ENCODE peak calls at places on chromosome 10, in five cellular contexts. One of them, this sample, is unnamed.
A peak's percentile ranks its signal among the peaks of the same experiment; 100 is the strongest.

GRCh38 chr10:63699785-63700184 is 178.6 kb downstream of the REEP3 start:
- DNase-seq in uterus: peak; percentile 79
- DNase-seq in progenitor cell of endocrine pancreas: no peak
- DNase-seq in heart left ventricle: peak; percentile 42
- DNase-seq in endothelial cell: no peak
- DNase-seq in this sample: no peak

GRCh38 chr10:95516774-95517373 is 44.3 kb downstream of the SORBS1 start:
- DNase-seq in uterus: no peak
- DNase-seq in endothelial cell: no peak
- DNase-seq in heart left ventricle: no peak
- DNase-seq in progenitor cell of endocrine pancreas: no peak
- DNase-seq in this sample: no peak

GRCh38 chr10:76558996-76559888 is 1078.4 kb downstream of the KCNMA1 start:
- DNase-seq in heart left ventricle: no peak
- DNase-seq in uterus: no peak
- DNase-seq in progenitor cell of endocrine pancreas: no peak
- DNase-seq in endothelial cell: no peak
- DNase-seq in this sample: no peak

GRCh38 chr10:75035975-75036708 is 75.3 kb upstream of the SAMD8 start:
- DNase-seq in progenitor cell of endocrine pancreas: no peak
- DNase-seq in endothelial cell: no peak
- DNase-seq in uterus: no peak
- DNase-seq in heart left ventricle: no peak
- DNase-seq in this sample: no peak

GRCh38 chr10:84360634-84361365 is 32.4 kb downstream of the CCSER2 start:
- DNase-seq in progenitor cell of endocrine pancreas: no peak
- DNase-seq in endothelial cell: no peak
- DNase-seq in uterus: no peak
- DNase-seq in heart left ventricle: no peak
- DNase-seq in this sample: no peak

GRCh38 chr10:11012880-11013279 is 4.8 kb upstream of the CELF2 start:
- DNase-seq in endothelial cell: no peak
- DNase-seq in uterus: no peak
- DNase-seq in progenitor cell of endocrine pancreas: no peak
- DNase-seq in heart left ventricle: no peak
- DNase-seq in this sample: no peak

GRCh38 chr10:132354356-132355094 is 22.5 kb downstream of the LRRC27 start:
- DNase-seq in endothelial cell: no peak
- DNase-seq in uterus: no peak
- DNase-seq in progenitor cell of endocrine pancreas: no peak
- DNase-seq in heart left ventricle: no peak
- DNase-seq in this sample: no peak

GRCh38 chr10:110448682-110449418 is 48.9 kb upstream of the DUSP5 start:
- DNase-seq in endothelial cell: no peak
- DNase-seq in heart left ventricle: no peak
- DNase-seq in progenitor cell of endocrine pancreas: no peak
- DNase-seq in uterus: no peak
- DNase-seq in this sample: no peak

GRCh38 chr10:42955493-42955889 is 121.4 kb upstream of the RET start:
- DNase-seq in uterus: no peak
- DNase-seq in progenitor cell of endocrine pancreas: no peak
- DNase-seq in endothelial cell: peak; percentile 1
- DNase-seq in heart left ventricle: no peak
- DNase-seq in this sample: no peak

GRCh38 chr10:52451817-52452216 is 137.7 kb downstream of the DKK1 start:
- DNase-seq in uterus: no peak
- DNase-seq in endothelial cell: no peak
- DNase-seq in heart left ventricle: no peak
- DNase-seq in progenitor cell of endocrine pancreas: no peak
- DNase-seq in this sample: no peak

GRCh38 chr10:79179404-79180309 is 110.9 kb downstream of the ZMIZ1 start:
- DNase-seq in endothelial cell: peak; percentile 52
- DNase-seq in heart left ventricle: no peak
- DNase-seq in uterus: no peak
- DNase-seq in progenitor cell of endocrine pancreas: no peak
- DNase-seq in this sample: peak; percentile 61

GRCh38 chr10:22250897-22251605 is 33.2 kb upstream of the EBLN1 start:
- DNase-seq in endothelial cell: no peak
- DNase-seq in progenitor cell of endocrine pancreas: no peak
- DNase-seq in uterus: no peak
- DNase-seq in heart left ventricle: no peak
- DNase-seq in this sample: no peak

GRCh38 chr10:14625210-14625621 is 149.5 kb downstream of the FAM107B start:
- DNase-seq in endothelial cell: no peak
- DNase-seq in heart left ventricle: no peak
- DNase-seq in progenitor cell of endocrine pancreas: no peak
- DNase-seq in uterus: no peak
- DNase-seq in this sample: no peak

GRCh38 chr10:96441126-96441905 is 72.4 kb downstream of the TLL2 start:
- DNase-seq in progenitor cell of endocrine pancreas: no peak
- DNase-seq in heart left ventricle: no peak
- DNase-seq in uterus: no peak
- DNase-seq in endothelial cell: no peak
- DNase-seq in this sample: no peak

GRCh38 chr10:92822060-92822634 is 26.2 kb upstream of the EXOC6 start:
- DNase-seq in progenitor cell of endocrine pancreas: no peak
- DNase-seq in endothelial cell: no peak
- DNase-seq in heart left ventricle: no peak
- DNase-seq in uterus: no peak
- DNase-seq in this sample: no peak

GRCh38 chr10:31819393-31819820 is 109.2 kb downstream of the ARHGAP12 start:
- DNase-seq in progenitor cell of endocrine pancreas: no peak
- DNase-seq in endothelial cell: no peak
- DNase-seq in uterus: peak; percentile 23
- DNase-seq in heart left ventricle: no peak
- DNase-seq in this sample: no peak

GRCh38 chr10:6212266-6212640 is 9.5 kb downstream of the PFKFB3 start:
- DNase-seq in endothelial cell: no peak
- DNase-seq in heart left ventricle: no peak
- DNase-seq in progenitor cell of endocrine pancreas: no peak
- DNase-seq in uterus: no peak
- DNase-seq in this sample: no peak

GRCh38 chr10:70915206-70915605 is 26.8 kb upstream of the PCBD1 start:
- DNase-seq in uterus: no peak
- DNase-seq in progenitor cell of endocrine pancreas: no peak
- DNase-seq in endothelial cell: no peak
- DNase-seq in heart left ventricle: no peak
- DNase-seq in this sample: no peak

GRCh38 chr10:23362879-23363787 is 18.5 kb upstream of the C10orf67 start:
- DNase-seq in endothelial cell: no peak
- DNase-seq in progenitor cell of endocrine pancreas: no peak
- DNase-seq in heart left ventricle: no peak
- DNase-seq in uterus: no peak
- DNase-seq in this sample: no peak

GRCh38 chr10:123564631-123565030 is 101.5 kb upstream of the GPR26 start:
- DNase-seq in endothelial cell: no peak
- DNase-seq in uterus: no peak
- DNase-seq in heart left ventricle: no peak
- DNase-seq in progenitor cell of endocrine pancreas: no peak
- DNase-seq in this sample: no peak

GRCh38 chr10:4533626-4534025 is 292.4 kb upstream of the AKR1E2 start:
- DNase-seq in endothelial cell: no peak
- DNase-seq in heart left ventricle: no peak
- DNase-seq in uterus: no peak
- DNase-seq in progenitor cell of endocrine pancreas: no peak
- DNase-seq in this sample: no peak

GRCh38 chr10:22712959-22713852 is 1.2 kb downstream of the PIP4K2A start:
- DNase-seq in endothelial cell: peak; percentile 21
- DNase-seq in progenitor cell of endocrine pancreas: peak; percentile 20
- DNase-seq in uterus: peak; percentile 24
- DNase-seq in heart left ventricle: peak; percentile 28
- DNase-seq in this sample: peak; percentile 50

GRCh38 chr10:23818484-23818883 is 379.6 kb downstream of the OTUD1 start:
- DNase-seq in uterus: no peak
- DNase-seq in heart left ventricle: no peak
- DNase-seq in progenitor cell of endocrine pancreas: no peak
- DNase-seq in endothelial cell: no peak
- DNase-seq in this sample: peak; percentile 29

GRCh38 chr10:71220689-71221540 is 8.5 kb downstream of the UNC5B start:
- DNase-seq in progenitor cell of endocrine pancreas: no peak
- DNase-seq in heart left ventricle: peak; percentile 12
- DNase-seq in uterus: no peak
- DNase-seq in endothelial cell: no peak
- DNase-seq in this sample: no peak

GRCh38 chr10:100346351-100346764 is 675 bp upstream of the SCD start:
- DNase-seq in endothelial cell: peak; percentile 85
- DNase-seq in heart left ventricle: peak; percentile 48
- DNase-seq in uterus: peak; percentile 50
- DNase-seq in progenitor cell of endocrine pancreas: peak; percentile 54
- DNase-seq in this sample: peak; percentile 88

GRCh38 chr10:19546224-19546623 is 270.0 kb upstream of the PLXDC2 start:
- DNase-seq in endothelial cell: no peak
- DNase-seq in progenitor cell of endocrine pancreas: no peak
- DNase-seq in uterus: no peak
- DNase-seq in heart left ventricle: no peak
- DNase-seq in this sample: no peak

GRCh38 chr10:69624245-69624786 is 5.7 kb upstream of the FAM241B start:
- DNase-seq in endothelial cell: no peak
- DNase-seq in uterus: no peak
- DNase-seq in heart left ventricle: no peak
- DNase-seq in progenitor cell of endocrine pancreas: no peak
- DNase-seq in this sample: no peak

GRCh38 chr10:49138361-49138891 is 4.6 kb upstream of the FAM170B start:
- DNase-seq in progenitor cell of endocrine pancreas: no peak
- DNase-seq in heart left ventricle: no peak
- DNase-seq in uterus: no peak
- DNase-seq in endothelial cell: no peak
- DNase-seq in this sample: no peak

GRCh38 chr10:110989016-110989415 is 69.6 kb downstream of the SHOC2 start:
- DNase-seq in endothelial cell: no peak
- DNase-seq in heart left ventricle: no peak
- DNase-seq in progenitor cell of endocrine pancreas: no peak
- DNase-seq in uterus: no peak
- DNase-seq in this sample: no peak

DNA sequence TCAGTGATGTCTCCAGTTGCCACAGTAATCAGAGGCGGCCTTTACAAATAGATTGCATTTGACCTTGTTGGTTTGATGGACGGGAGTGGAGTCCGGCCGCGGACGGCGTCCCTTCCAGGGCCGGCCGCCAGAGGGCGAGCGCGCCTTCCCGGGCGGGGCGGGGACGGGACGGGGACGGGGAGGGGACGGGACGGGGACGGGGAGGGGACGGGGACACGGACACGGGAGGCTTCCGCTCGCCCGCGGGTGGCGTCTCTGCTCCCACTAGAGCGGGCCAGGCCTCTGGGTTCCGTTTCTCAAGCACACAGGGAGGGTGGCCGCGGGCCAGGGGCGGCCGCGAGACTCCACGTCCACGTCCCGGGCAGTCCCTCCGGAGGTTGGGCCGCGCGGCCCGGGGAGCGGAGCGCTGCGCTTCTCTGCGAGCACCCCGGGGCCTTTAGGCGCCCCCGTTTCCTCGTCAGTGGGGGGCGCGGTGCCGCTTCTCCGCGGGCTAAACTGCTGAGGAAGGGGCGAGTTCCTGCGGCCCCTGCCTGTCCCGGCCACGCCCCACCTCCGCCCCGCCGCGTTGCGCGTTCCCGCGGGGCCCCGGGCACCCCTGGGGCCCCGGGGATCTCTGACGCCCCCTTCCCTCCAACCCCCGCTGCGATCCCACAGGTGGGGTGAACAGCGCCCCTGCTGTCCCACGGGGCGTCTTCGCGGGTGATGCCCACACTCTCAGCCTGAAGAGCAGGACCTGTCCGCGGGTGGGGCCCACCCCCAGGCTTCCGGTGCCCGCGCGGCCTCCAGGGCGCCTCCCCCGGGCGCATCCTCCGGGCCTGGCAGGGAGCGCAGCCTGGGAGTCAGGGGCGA is 84.2 kb upstream of the MKI67 start:
- DNase-seq in uterus: peak; percentile 30
- DNase-seq in heart left ventricle: peak; percentile 67
- DNase-seq in endothelial cell: peak; percentile 85
- DNase-seq in progenitor cell of endocrine pancreas: peak; percentile 65
- DNase-seq in this sample: peak; percentile 83
- TF ChIP-seq CTCF in uterus: peak; percentile 46
- TF ChIP-seq CTCF in heart left ventricle: peak; percentile 65
- TF ChIP-seq CTCF in endothelial cell: peak; percentile 80
- TF ChIP-seq CTCF in progenitor cell of endocrine pancreas: peak; percentile 71
- TF ChIP-seq CTCF in this sample: peak; percentile 74

GRCh38 chr10:102434251-102434913 is 2.0 kb upstream of the CUEDC2 start:
- DNase-seq in heart left ventricle: no peak
- DNase-seq in uterus: no peak
- DNase-seq in endothelial cell: no peak
- DNase-seq in progenitor cell of endocrine pancreas: no peak
- DNase-seq in this sample: peak; percentile 26

GRCh38 chr10:102431452-102432124 is 786 bp downstream of the CUEDC2 start:
- DNase-seq in uterus: no peak
- DNase-seq in endothelial cell: no peak
- DNase-seq in heart left ventricle: no peak
- DNase-seq in progenitor cell of endocrine pancreas: no peak
- DNase-seq in this sample: no peak

GRCh38 chr10:102435098-102435497 is 2.7 kb upstream of the CUEDC2 start:
- DNase-seq in uterus: no peak
- DNase-seq in heart left ventricle: no peak
- DNase-seq in progenitor cell of endocrine pancreas: no peak
- DNase-seq in endothelial cell: no peak
- DNase-seq in this sample: no peak

GRCh38 chr10:102432162-102432950 is at the start of gene CUEDC2:
- DNase-seq in uterus: peak; percentile 97
- DNase-seq in heart left ventricle: peak; percentile 96
- DNase-seq in progenitor cell of endocrine pancreas: peak; percentile 95
- DNase-seq in endothelial cell: peak; percentile 95
- DNase-seq in this sample: peak; percentile 98

GRCh38 chr10:102433619-102434046 is 1.3 kb upstream of the CUEDC2 start:
- DNase-seq in heart left ventricle: no peak
- DNase-seq in endothelial cell: no peak
- DNase-seq in progenitor cell of endocrine pancreas: no peak
- DNase-seq in uterus: no peak
- DNase-seq in this sample: no peak
- TF ChIP-seq CTCF in heart left ventricle: no peak
- TF ChIP-seq CTCF in endothelial cell: no peak
- TF ChIP-seq CTCF in progenitor cell of endocrine pancreas: no peak
- TF ChIP-seq CTCF in uterus: no peak
- TF ChIP-seq CTCF in this sample: no peak

GRCh38 chr10:12720217-12720981 is 281.1 kb downstream of the CCDC3 start:
- DNase-seq in uterus: peak; percentile 61
- DNase-seq in endothelial cell: no peak
- DNase-seq in heart left ventricle: peak; percentile 41
- DNase-seq in progenitor cell of endocrine pancreas: no peak
- DNase-seq in this sample: no peak

GRCh38 chr10:12719365-12719764 is 282.1 kb downstream of the CCDC3 start:
- DNase-seq in progenitor cell of endocrine pancreas: no peak
- DNase-seq in uterus: peak; percentile 36
- DNase-seq in endothelial cell: no peak
- DNase-seq in heart left ventricle: no peak
- DNase-seq in this sample: no peak

GRCh38 chr10:12716042-12716441 is 285.5 kb downstream of the CCDC3 start:
- DNase-seq in progenitor cell of endocrine pancreas: no peak
- DNase-seq in heart left ventricle: no peak
- DNase-seq in endothelial cell: no peak
- DNase-seq in uterus: no peak
- DNase-seq in this sample: no peak

GRCh38 chr10:12721334-12721733 is 280.2 kb downstream of the CCDC3 start:
- DNase-seq in uterus: no peak
- DNase-seq in endothelial cell: no peak
- DNase-seq in heart left ventricle: no peak
- DNase-seq in progenitor cell of endocrine pancreas: no peak
- DNase-seq in this sample: no peak

GRCh38 chr10:12717981-12718707 is 283.4 kb downstream of the CCDC3 start:
- DNase-seq in uterus: no peak
- DNase-seq in progenitor cell of endocrine pancreas: no peak
- DNase-seq in heart left ventricle: no peak
- DNase-seq in endothelial cell: no peak
- DNase-seq in this sample: no peak
- TF ChIP-seq CTCF in uterus: peak; percentile 41
- TF ChIP-seq CTCF in progenitor cell of endocrine pancreas: peak; percentile 16
- TF ChIP-seq CTCF in heart left ventricle: no peak
- TF ChIP-seq CTCF in endothelial cell: no peak
- TF ChIP-seq CTCF in this sample: peak; percentile 24

GRCh38 chr10:68082815-68083395 is 7.8 kb upstream of the HERC4 start:
- DNase-seq in heart left ventricle: no peak
- DNase-seq in progenitor cell of endocrine pancreas: no peak
- DNase-seq in uterus: no peak
- DNase-seq in endothelial cell: no peak
- DNase-seq in this sample: no peak
- TF ChIP-seq CTCF in heart left ventricle: no peak
- TF ChIP-seq CTCF in progenitor cell of endocrine pancreas: peak; percentile 30
- TF ChIP-seq CTCF in uterus: peak; percentile 9
- TF ChIP-seq CTCF in endothelial cell: peak; percentile 18
- TF ChIP-seq CTCF in this sample: no peak